ENCODE peak calls at places on chromosome 12, in seven cellular contexts. G is activated CD4-positive, alpha-beta T cell treated with anti-CD3 and anti-CD28 coated beads, Interleukin-2, amount 10 ng/mL, durations not matched to agents 7 days and 5 days; H is GM23248; K is amygdala; U is esophagus squamous epithelium; Z is iPS DF 19.7; W is posterior cingulate gyrus. D is an unnamed sample.
A peak's percentile ranks its signal among the peaks of the same experiment; 100 is the strongest.

GRCh38 chr12:105775351-105775750 is 363.4 kb downstream of the NUAK1 start:
- DNase-seq in G (no peak), H (peak; percentile 68), K (no peak), U (no peak), Z (no peak), W (no peak), D (peak; percentile 62)

GRCh38 chr12:112590281-112590680 is 171.5 kb downstream of the PTPN11 start:
- DNase-seq in G (no peak), H (no peak), K (no peak), U (no peak), Z (no peak), W (no peak), D (no peak)

GRCh38 chr12:105317453-105317852 is 13.0 kb upstream of the C12orf75 start:
- DNase-seq in G (no peak), H (peak; percentile 90), K (no peak), U (no peak), Z (no peak), W (no peak), D (peak; percentile 83)

GRCh38 chr12:49111206-49111605 is 559 bp upstream of the LMBR1L start:
- DNase-seq in G (peak; percentile 29), H (peak; percentile 56), K (no peak), U (no peak), Z (no peak), W (no peak), D (no peak)

GRCh38 chr12:65517656-65518210 is 239.2 kb downstream of the MSRB3 start:
- DNase-seq in G (no peak), H (no peak), K (no peak), U (no peak), Z (no peak), W (no peak), D (no peak)

GRCh38 chr12:90677552-90677951 is 277.4 kb downstream of the CCER1 start:
- DNase-seq in G (no peak), H (no peak), K (no peak), U (no peak), Z (no peak), W (no peak), D (no peak)

GRCh38 chr12:57223191-57224165 is 6.0 kb upstream of the SHMT2 start:
- DNase-seq in G (no peak), H (no peak), K (no peak), U (no peak), Z (no peak), W (no peak), D (no peak)

GRCh38 chr12:106108187-106108816 is 30.5 kb downstream of the NUAK1 start:
- DNase-seq in G (no peak), H (peak; percentile 72), K (no peak), U (no peak), Z (peak; percentile 80), W (no peak), D (peak; percentile 68)

GRCh38 chr12:76880156-76881023 is 1.6 kb upstream of the CSRP2 start:
- DNase-seq in G (no peak), H (no peak), K (no peak), U (no peak), Z (no peak), W (no peak), D (no peak)

GRCh38 chr12:78457951-78458350 is 406.6 kb upstream of the SYT1 start:
- DNase-seq in G (no peak), H (peak; percentile 26), K (no peak), U (no peak), Z (no peak), W (no peak), D (peak; percentile 1)